ENCODE peak calls at places on chromosomes 7 and 10, in six cellular contexts. Y is IMR-90, S is lung microvascular endothelial cell, R is A549, L is NCI-H1417, E is ecto neural progenitor cell. N is an unnamed sample.

GRCh38 chr7:141071260-141071854 is 2.5 kb upstream of the TMEM178B start:
- DNase-seq in Y (no peak), S (no peak), R (peak), L (peak), E (peak), N (no peak)

GRCh38 chr7:34322841-34323240 is 335.2 kb upstream of the NPSR1 start:
- DNase-seq in Y (no peak), S (no peak), R (no peak), L (no peak), E (no peak), N (no peak)

GRCh38 chr10:60955321-60955720 is 11.3 kb upstream of the RHOBTB1 start:
- DNase-seq in Y (no peak), S (no peak), R (no peak), L (no peak), E (no peak), N (no peak)

GRCh38 chr10:46223064-46223480 is 63.7 kb upstream of the ANTXRL start:
- DNase-seq in Y (no peak), S (no peak), R (no peak), L (no peak), E (no peak), N (no peak)

GRCh38 chr7:30976381-30976780 is 12.6 kb downstream of the GHRHR start:
- DNase-seq in Y (no peak), S (no peak), R (no peak), L (no peak), E (peak), N (no peak)

GRCh38 chr7:104552102-104552501 is 223.7 kb downstream of the LHFPL3 start:
- DNase-seq in Y (peak), S (peak), R (no peak), L (no peak), E (peak), N (no peak)

GRCh38 chr10:11757452-11757819 is 15.3 kb downstream of the ECHDC3 start:
- DNase-seq in Y (peak), S (peak), R (no peak), L (peak), E (no peak), N (no peak)

GRCh38 chr10:13745271-13745670 is 158.5 kb downstream of the PRPF18 start:
- DNase-seq in Y (no peak), S (no peak), R (no peak), L (no peak), E (no peak), N (no peak)

GRCh38 chr7:16644624-16644986 is 949 bp downstream of the ANKMY2 start:
- DNase-seq in Y (peak), S (peak), R (peak), L (peak), E (peak), N (no peak)

GRCh38 chr10:19003341-19003740 is 45.3 kb upstream of the MALRD1 start:
- DNase-seq in Y (no peak), S (no peak), R (no peak), L (no peak), E (no peak), N (no peak)

GRCh38 chr10:92575961-92576360 is 2.1 kb upstream of the IDE start:
- DNase-seq in Y (peak), S (no peak), R (no peak), L (no peak), E (no peak), N (no peak)

GRCh38 chr10:95279042-95279820 is 11.6 kb downstream of the PDLIM1 start:
- DNase-seq in Y (peak), S (peak), R (peak), L (no peak), E (peak), N (no peak)